ENCODE peak calls at places on chromosomes 7 and 10, in six cellular contexts. R is CD8-positive, alpha-beta memory T cell; D is SJSA1; M is AG04450; K is cardiac muscle cell; O is effector memory CD4-positive, alpha-beta T cell. Z is an unnamed sample.
A peak's percentile ranks its signal among the peaks of the same experiment; 100 is the strongest.

GRCh38 chr7:156178857-156179256 is 366.6 kb upstream of the SHH start:
- DNase-seq in R (no peak), O (no peak), D (no peak), K (no peak), M (no peak), Z (no peak)

GRCh38 chr7:127396184-127396583 is 3.7 kb upstream of the ZNF800 start:
- DNase-seq in M (no peak), R (no peak), O (no peak), D (no peak), K (no peak), Z (no peak)

GRCh38 chr7:48280100-48280499 is 108.8 kb downstream of the ABCA13 start:
- DNase-seq in R (no peak), D (peak; percentile 34), M (peak; percentile 64), K (no peak), O (no peak), Z (no peak)

GRCh38 chr7:121689749-121690148 is 183.2 kb upstream of the PTPRZ1 start:
- DNase-seq in M (no peak), K (no peak), O (no peak), R (no peak), D (no peak), Z (no peak)

GRCh38 chr7:40822861-40823260 is 688.1 kb downstream of the SUGCT start:
- DNase-seq in O (no peak), M (no peak), K (no peak), R (no peak), D (peak; percentile 92), Z (no peak)

GRCh38 chr10:30708234-30708633 is 78.7 kb upstream of the LYZL2 start:
- DNase-seq in R (no peak), O (no peak), D (no peak), M (no peak), K (no peak), Z (no peak)

GRCh38 chr7:21185866-21186265 is 242.0 kb upstream of the SP4 start:
- DNase-seq in R (no peak), K (no peak), D (no peak), O (no peak), M (no peak), Z (no peak)

GRCh38 chr7:24750441-24751055 is 6.7 kb downstream of the GSDME start:
- DNase-seq in M (no peak), D (no peak), O (no peak), R (no peak), K (no peak), Z (no peak)

GRCh38 chr10:132592790-132593788 is 55.5 kb downstream of the INPP5A start:
- DNase-seq in R (peak; percentile 30), D (no peak), M (no peak), O (no peak), K (no peak), Z (no peak)

GRCh38 chr7:46220066-46220630 is 299.1 kb upstream of the IGFBP3 start:
- DNase-seq in K (no peak), M (no peak), O (no peak), R (no peak), D (peak; percentile 6), Z (no peak)

GRCh38 chr10:16545126-16545736 is 23.6 kb upstream of the C1QL3 start:
- DNase-seq in D (peak; percentile 10), M (no peak), O (no peak), R (no peak), K (peak; percentile 59), Z (no peak)

GRCh38 chr10:95425592-95426465 is 135.0 kb upstream of the PDLIM1 start:
- DNase-seq in M (no peak), R (no peak), K (no peak), O (no peak), D (no peak), Z (no peak)

GRCh38 chr10:1563028-1563427 is 174.3 kb downstream of the ADARB2 start:
- DNase-seq in R (no peak), O (no peak), M (no peak), K (no peak), D (no peak), Z (no peak)

GRCh38 chr10:80488539-80489066 is 34.5 kb downstream of the TSPAN14 start:
- DNase-seq in M (no peak), O (no peak), D (no peak), R (no peak), K (no peak), Z (no peak)

GRCh38 chr7:50954716-50955115 is 172.0 kb upstream of the GRB10 start:
- DNase-seq in O (no peak), K (no peak), M (no peak), D (no peak), R (no peak), Z (no peak)

GRCh38 chr7:132499065-132499464 is 77.2 kb downstream of the PLXNA4 start:
- DNase-seq in O (no peak), R (no peak), D (no peak), K (no peak), M (no peak), Z (no peak)

GRCh38 chr7:117169907-117170306 is 153.0 kb downstream of the WNT2 start:
- DNase-seq in M (no peak), O (no peak), K (no peak), D (peak; percentile 17), R (no peak), Z (no peak)

GRCh38 chr7:28608766-28609165 is 196.4 kb downstream of the CREB5 start:
- DNase-seq in K (no peak), M (no peak), D (no peak), O (no peak), R (no peak), Z (no peak)

GRCh38 chr7:142298009-142298408 is 40.2 kb upstream of the PRSS58 start:
- DNase-seq in R (no peak), K (peak; percentile 22), O (no peak), M (no peak), D (peak; percentile 5), Z (no peak)

GRCh38 chr7:131537581-131537980 is 18.8 kb downstream of the PODXL start:
- DNase-seq in K (no peak), M (no peak), R (no peak), O (no peak), D (peak; percentile 81), Z (no peak)

GRCh38 chr10:100520811-100521210 is 1.1 kb upstream of the SEC31B start:
- DNase-seq in R (no peak), D (no peak), M (no peak), K (no peak), O (no peak), Z (no peak)

GRCh38 chr7:88224596-88225275 is 4.9 kb upstream of the SRI start:
- DNase-seq in M (no peak), R (no peak), D (peak; percentile 35), K (no peak), O (no peak), Z (no peak)

GRCh38 chr7:155255071-155255470 is 42.6 kb upstream of the INSIG1 start:
- DNase-seq in O (no peak), D (no peak), R (no peak), K (no peak), M (no peak), Z (no peak)

GRCh38 chr7:158544708-158545107 is 42.9 kb downstream of the PTPRN2 start:
- DNase-seq in D (no peak), R (no peak), M (no peak), K (no peak), O (no peak), Z (no peak)
- H3K9me3 ChIP-seq in D (no peaks in the 10 kb centered on the region), R (no peaks in the 10 kb centered on the region), M (peaks cover 80% of the 10 kb centered on the region), K (no peaks in the 10 kb centered on the region), O (no peaks in the 10 kb centered on the region), Z (no peaks in the 10 kb centered on the region)

GRCh38 chr10:61409132-61409531 is 44.0 kb downstream of the TMEM26 start:
- DNase-seq in R (no peak), M (no peak), D (no peak), K (no peak), O (no peak), Z (no peak)

GRCh38 chr10:61408065-61408464 is 45.1 kb downstream of the TMEM26 start:
- DNase-seq in M (no peak), D (no peak), K (no peak), O (no peak), R (no peak), Z (no peak)

GRCh38 chr10:61400524-61400923 is 52.7 kb downstream of the TMEM26 start:
- DNase-seq in R (no peak), D (no peak), K (no peak), O (no peak), M (no peak), Z (no peak)

GRCh38 chr10:61406282-61406681 is 46.9 kb downstream of the TMEM26 start:
- DNase-seq in K (no peak), M (no peak), O (no peak), R (no peak), D (no peak), Z (no peak)

DNA sequence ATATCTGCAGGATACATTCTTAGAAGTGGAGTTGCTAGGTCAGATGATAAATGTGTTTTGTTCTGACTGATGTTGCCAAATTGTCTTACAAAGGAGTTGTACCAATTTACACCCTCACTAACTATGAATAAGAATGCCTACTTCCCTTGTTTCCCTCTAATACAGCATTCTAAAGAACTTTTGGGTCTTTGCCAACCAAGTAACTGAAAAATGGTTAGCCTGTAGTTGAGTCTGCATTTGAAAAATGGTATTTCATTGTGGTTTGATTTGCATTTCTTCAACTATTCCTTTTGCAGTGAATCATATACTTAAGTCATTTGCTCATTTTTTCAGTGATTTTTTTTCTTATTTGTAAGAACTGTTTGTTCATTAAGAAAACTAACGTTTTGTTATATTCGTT is 48.4 kb downstream of the TMEM26 start:
- DNase-seq in K (no peak), O (no peak), M (peak; percentile 21), R (no peak), D (no peak), Z (no peak)
- H3K27ac ChIP-seq in K (no peak overlapping the region), O (no peak overlapping the region), M (no peak overlapping the region), R (no peak overlapping the region), D (no peak overlapping the region), Z (no peak overlapping the region)

GRCh38 chr10:76509501-76509900 is 1078.1 kb downstream of the LRMDA start:
- DNase-seq in K (no peak), O (no peak), D (no peak), M (no peak), R (no peak), Z (no peak)

GRCh38 chr10:76504823-76505222 is 1073.4 kb downstream of the LRMDA start:
- DNase-seq in K (no peak), M (no peak), R (no peak), D (no peak), O (no peak), Z (no peak)
- H3K9me3 ChIP-seq in K (no peaks in the 10 kb centered on the region), M (no peaks in the 10 kb centered on the region), R (no peaks in the 10 kb centered on the region), D (peaks cover 5% of the 10 kb centered on the region), O (no peaks in the 10 kb centered on the region), Z (peaks cover 30% of the 10 kb centered on the region)

DNA sequence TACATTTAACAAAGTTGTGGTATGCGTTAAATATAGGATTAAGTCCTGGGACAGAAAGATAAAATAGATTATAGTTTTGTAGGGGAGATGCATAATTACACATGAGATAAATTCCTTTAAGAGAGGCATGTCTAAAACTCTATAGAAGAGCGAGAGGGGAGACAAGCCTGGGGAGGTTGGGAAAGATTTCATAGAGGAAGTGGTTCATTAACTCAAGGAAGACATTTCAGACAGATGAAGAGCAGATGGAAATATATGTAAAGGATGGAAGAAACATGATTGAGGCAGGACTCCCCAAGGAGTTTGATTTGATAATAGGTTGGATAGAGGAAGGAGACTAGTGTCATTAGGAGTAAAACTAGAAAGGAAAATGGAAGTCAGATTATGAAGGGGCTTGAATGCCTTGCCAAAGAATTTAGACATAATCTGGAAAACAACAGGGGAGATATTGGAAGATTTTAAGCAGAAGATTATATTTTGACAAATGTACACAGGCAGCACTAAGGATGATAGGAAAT is 96.1 kb downstream of the PHTF2 start:
- DNase-seq in K (no peak), O (no peak), D (no peak), R (no peak), M (no peak), Z (no peak)
- H3K27ac ChIP-seq in K (no peak overlapping the region), O (no peak overlapping the region), D (no peak overlapping the region), R (no peak overlapping the region), M (no peak overlapping the region), Z (no peak overlapping the region)